ENCODE peak calls at places on chromosomes 6 and 20, in nine cellular contexts. X, T, Z, L, O, W, B, Y and E are unnamed samples. For H3K4me1, the result is how much of the 10 kb centered on the place peaks cover.

GRCh38 chr20:61019322-61019721 is 232.7 kb upstream of the CDH4 start:
- DNase-seq in Y (no peak), B (no peak), T (no peak), X (no peak), W (no peak), O (no peak), L (no peak), Z (no peak), E (no peak)

GRCh38 chr20:45181639-45182038 is 6.9 kb downstream of the PI3 start:
- DNase-seq in X (peak), Y (no peak), L (no peak), W (no peak), Z (no peak), T (no peak), O (no peak), B (no peak), E (no peak)

GRCh38 chr6:1764584-1764983 is 154.9 kb downstream of the FOXC1 start:
- DNase-seq in W (no peak), T (no peak), O (no peak), X (no peak), L (no peak), B (no peak), Z (no peak), Y (no peak), E (no peak)

GRCh38 chr20:64165866-64166600 is 1.8 kb downstream of the MYT1 start:
- DNase-seq in T (no peak), W (no peak), L (no peak), Z (no peak), Y (no peak), X (no peak), B (no peak), O (no peak), E (no peak)

GRCh38 chr20:62342910-62343309 is 24.2 kb downstream of the LAMA5 start:
- DNase-seq in Y (no peak), L (no peak), X (no peak), T (no peak), Z (no peak), B (no peak), W (no peak), O (no peak), E (no peak)

GRCh38 chr20:4820833-4821518 is 99.3 kb downstream of the PRND start:
- DNase-seq in L (no peak), W (no peak), Z (no peak), B (no peak), Y (no peak), X (no peak), T (no peak), O (no peak), E (no peak)

GRCh38 chr6:164344801-164345291 is 930.3 kb downstream of the QKI start:
- DNase-seq in X (peak), Z (no peak), W (no peak), Y (no peak), B (no peak), O (no peak), L (no peak), T (no peak), E (no peak)

GRCh38 chr6:44800171-44800671 is 412.7 kb downstream of the CDC5L start:
- DNase-seq in X (peak), T (no peak), L (peak), O (no peak), Y (no peak), B (peak), W (no peak), Z (no peak), E (peak)

GRCh38 chr6:166670894-166671293 is 43.8 kb upstream of the RPS6KA2 start:
- DNase-seq in Y (no peak), T (no peak), W (no peak), L (no peak), B (no peak), X (no peak), Z (no peak), O (no peak), E (no peak)

GRCh38 chr6:139706949-139707348 is 332.5 kb upstream of the CITED2 start:
- DNase-seq in O (no peak), B (no peak), T (no peak), Y (no peak), W (no peak), X (no peak), Z (no peak), L (no peak), E (no peak)

GRCh38 chr20:51482836-51483235 is 59.7 kb downstream of the NFATC2 start:
- DNase-seq in B (no peak), Z (no peak), L (no peak), T (no peak), Y (peak), X (no peak), W (no peak), O (no peak), E (no peak)

GRCh38 chr6:144702781-144703180 is 417.6 kb downstream of the UTRN start:
- DNase-seq in T (no peak), B (no peak), X (no peak), W (no peak), Y (no peak), L (no peak), Z (no peak), O (no peak), E (no peak)

GRCh38 chr6:151440930-151441329 is 11.0 kb downstream of the RMND1 start:
- DNase-seq in Z (no peak), Y (no peak), L (no peak), W (peak), T (no peak), O (no peak), X (no peak), B (no peak), E (no peak)

GRCh38 chr6:151443911-151444621 is 7.9 kb downstream of the RMND1 start:
- DNase-seq in O (no peak), B (no peak), X (no peak), Z (no peak), T (no peak), Y (no peak), L (no peak), W (no peak), E (no peak)

GRCh38 chr6:151443449-151443848 is 8.5 kb downstream of the RMND1 start:
- DNase-seq in L (no peak), W (no peak), Z (no peak), O (no peak), Y (no peak), T (no peak), B (no peak), X (no peak), E (no peak)

GRCh38 chr6:151441390-151442166 is 10.3 kb downstream of the RMND1 start:
- DNase-seq in Y (no peak), Z (no peak), O (no peak), W (no peak), B (no peak), X (no peak), T (no peak), L (no peak), E (no peak)

DNA sequence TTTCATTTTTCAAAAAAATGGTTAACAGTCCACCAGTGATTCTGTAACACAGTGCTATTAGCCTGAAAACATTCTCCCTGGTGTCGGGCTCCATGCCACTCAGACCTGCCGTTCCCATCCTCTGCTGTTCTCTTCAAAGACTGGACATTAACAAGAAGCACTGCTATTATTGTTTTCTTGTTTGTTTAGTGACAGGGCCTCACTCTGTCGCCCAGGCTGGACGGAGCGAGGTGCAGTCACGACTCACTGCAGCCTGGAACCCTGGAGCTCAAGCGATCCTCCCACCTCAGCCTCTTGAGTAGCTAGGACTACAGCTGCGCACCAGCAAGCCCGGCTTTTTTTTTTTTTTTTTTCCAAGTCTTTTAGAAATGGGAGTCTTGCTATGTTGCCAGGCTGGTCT is 9.6 kb downstream of the RMND1 start:
- DNase-seq in X (no peak), Y (no peak), O (no peak), L (no peak), Z (no peak), T (no peak), B (no peak), W (no peak), E (no peak)
- H3K27ac ChIP-seq in X (no peak), Y (no peak), O (no peak), L (peak), Z (no peak), T (no peak), B (no peak), W (no peak), E (no peak)

GRCh38 chr6:129489215-129489765 is 220.7 kb downstream of the ARHGAP18 start:
- DNase-seq in X (no peak), W (no peak), L (no peak), Z (no peak), T (no peak), B (no peak), Y (no peak), O (no peak), E (no peak)

GRCh38 chr6:129491436-129491835 is 218.5 kb downstream of the ARHGAP18 start:
- DNase-seq in Z (no peak), Y (no peak), B (no peak), L (no peak), T (no peak), W (no peak), X (no peak), O (no peak), E (no peak)

GRCh38 chr6:129492260-129492659 is 217.7 kb downstream of the ARHGAP18 start:
- DNase-seq in B (no peak), Z (no peak), Y (no peak), W (no peak), L (no peak), X (no peak), T (no peak), O (no peak), E (no peak)

GRCh38 chr6:129488313-129488712 is 221.7 kb downstream of the ARHGAP18 start:
- DNase-seq in Z (no peak), W (no peak), L (no peak), Y (no peak), X (no peak), T (no peak), B (no peak), O (no peak), E (no peak)

DNA sequence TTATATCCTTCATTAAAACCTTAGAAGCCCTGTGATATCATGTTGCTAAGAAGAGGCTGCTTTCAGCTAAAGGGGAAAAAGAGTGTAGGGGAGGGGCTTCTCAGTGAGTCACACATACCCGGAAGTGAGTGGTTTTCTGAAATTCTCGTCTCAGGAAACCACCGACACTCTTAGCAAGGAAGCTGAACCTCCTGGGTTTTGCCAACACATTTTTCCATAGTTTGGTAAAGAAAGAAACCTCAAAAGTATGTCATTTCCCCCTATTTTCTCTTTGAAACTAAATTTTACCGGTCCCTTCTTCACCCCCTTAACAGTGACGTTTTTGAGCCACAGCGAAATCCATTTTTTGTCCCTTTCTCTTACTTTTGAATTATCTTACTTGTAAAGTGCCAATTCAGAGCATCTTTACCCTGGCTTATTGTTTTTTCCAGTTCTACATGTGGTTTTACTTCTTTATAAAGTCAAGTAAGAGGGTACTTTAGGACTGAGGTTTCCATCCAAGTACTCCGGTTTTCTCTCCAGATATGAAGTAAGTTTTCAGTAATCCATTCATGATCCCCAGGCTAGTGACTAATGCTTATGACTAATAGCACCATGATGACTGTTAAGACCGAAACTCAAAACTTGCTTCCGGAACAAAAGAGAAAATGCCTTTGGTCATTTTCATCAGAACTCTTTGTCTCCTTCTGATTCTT is 219.3 kb downstream of the ARHGAP18 start:
- DNase-seq in T (no peak), B (no peak), W (peak), Z (no peak), X (no peak), O (no peak), Y (no peak), L (peak), E (peak)
- H3K4me3 ChIP-seq in T (no peak), B (peak), W (peak), Z (no peak), X (no peak), O (peak), Y (no peak), L (peak), E (peak)

GRCh38 chr20:24877652-24878051 is 71.4 kb upstream of the CST7 start:
- DNase-seq in W (no peak), X (no peak), T (no peak), L (no peak), O (no peak), B (no peak), Y (no peak), Z (no peak), E (no peak)

GRCh38 chr20:24873015-24873620 is 76.0 kb upstream of the CST7 start:
- DNase-seq in W (no peak), Z (no peak), X (no peak), L (no peak), B (no peak), Y (no peak), T (no peak), O (no peak), E (no peak)

GRCh38 chr20:24871429-24872213 is 77.4 kb upstream of the CST7 start:
- DNase-seq in T (no peak), W (no peak), X (no peak), Z (no peak), Y (no peak), L (no peak), B (peak), O (no peak), E (no peak)

GRCh38 chr20:24872291-24873014 is 76.6 kb upstream of the CST7 start:
- DNase-seq in L (no peak), O (no peak), X (no peak), T (no peak), Z (no peak), Y (no peak), W (no peak), B (peak), E (no peak)

GRCh38 chr20:24875078-24875477 is 74.0 kb upstream of the CST7 start:
- DNase-seq in Z (no peak), Y (no peak), X (no peak), L (no peak), T (no peak), O (no peak), B (no peak), W (no peak), E (no peak)
- H3K4me1 ChIP-seq in Z (under half), Y (under half), X (under half), L (under half), T (under half), O (under half), B (under half), W (under half), E (under half)

DNA sequence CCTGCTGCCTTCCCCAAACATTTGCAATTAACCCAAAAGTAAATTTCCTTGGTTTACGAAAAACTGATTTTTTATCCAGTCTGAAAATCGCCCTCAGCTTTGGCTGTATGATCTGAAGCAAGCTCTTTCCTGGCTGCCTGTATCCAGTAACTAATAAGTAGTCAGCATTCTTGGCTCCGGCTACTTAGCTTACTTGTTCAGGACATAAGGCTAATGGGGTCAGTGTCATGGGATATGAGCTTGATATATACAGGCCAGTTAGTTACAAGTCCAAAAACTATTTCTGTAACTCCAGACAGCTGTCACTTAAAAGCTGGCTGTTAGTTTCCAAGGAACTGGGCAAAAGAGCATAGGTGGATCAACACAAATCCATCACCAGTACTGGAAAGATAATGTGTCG is 56.2 kb downstream of the KHDC1L start:
- DNase-seq in T (no peak), W (no peak), X (no peak), L (no peak), O (no peak), Z (no peak), B (no peak), Y (no peak), E (no peak)
- H3K27ac ChIP-seq in T (no peak), W (no peak), X (no peak), L (no peak), O (no peak), Z (no peak), B (no peak), Y (no peak), E (no peak)

GRCh38 chr6:53244532-53244931 is 95.9 kb upstream of the GCM1 start:
- DNase-seq in Y (no peak), W (no peak), X (no peak), B (no peak), L (no peak), Z (no peak), T (no peak), O (no peak), E (no peak)
- H3K4me3 ChIP-seq in Y (no peak), W (no peak), X (no peak), B (no peak), L (no peak), Z (no peak), T (no peak), O (no peak), E (no peak)

GRCh38 chr20:57663241-57663640 is 43.0 kb upstream of the ZBP1 start:
- DNase-seq in O (peak), T (no peak), X (no peak), Z (no peak), W (no peak), L (peak), B (no peak), Y (peak), E (no peak)
- H3K4me1 ChIP-seq in O (under half), T (under half), X (under half), Z (under half), W (under half), L (half or more), B (under half), Y (under half), E (under half)

GRCh38 chr20:3330046-3330741 is 77.3 kb downstream of the DNAAF9 start:
- DNase-seq in Z (no peak), T (no peak), Y (no peak), X (no peak), B (no peak), W (no peak), O (no peak), L (peak), E (no peak)
- H3K27ac ChIP-seq in Z (no peak), T (no peak), Y (no peak), X (no peak), B (no peak), W (no peak), O (no peak), L (no peak), E (no peak)